ENCODE peak calls at places on chromosomes 12 and 14, in seven cellular contexts. L is body of pancreas, Y is GM12878, H is A549, I is ovary, K is heart left ventricle, D is IMR-90. Z is an unnamed sample.

GRCh38 chr12:132776816-132777568 is 15.4 kb upstream of the ANKLE2 start:
- DNase-seq in L (peak), Y (no peak), H (no peak), I (peak), K (peak), D (peak), Z (no peak)

GRCh38 chr12:103930787-103931536 is 752 bp downstream of the HSP90B1 start:
- DNase-seq in L (peak), Y (no peak), H (no peak), I (peak), K (peak), D (peak), Z (no peak)

GRCh38 chr12:180445-180844 is 33.5 kb downstream of the SLC6A12 start:
- DNase-seq in L (no peak), Y (peak), H (no peak), I (no peak), K (peak), D (peak), Z (no peak)

GRCh38 chr14:72061718-72062117 is 129.5 kb downstream of the RGS6 start:
- DNase-seq in L (no peak), Y (no peak), H (no peak), I (no peak), K (no peak), D (no peak), Z (no peak)

GRCh38 chr12:104653730-104654328 is 197.1 kb downstream of the CHST11 start:
- DNase-seq in L (no peak), Y (no peak), H (no peak), I (no peak), K (no peak), D (no peak), Z (no peak)

GRCh38 chr12:75759842-75760260 is 248.4 kb upstream of the KRR1 start:
- DNase-seq in L (no peak), Y (no peak), H (no peak), I (no peak), K (no peak), D (peak), Z (peak)

GRCh38 chr12:1464925-1465324 is 129.5 kb downstream of the FBXL14 start:
- DNase-seq in L (no peak), Y (no peak), H (no peak), I (no peak), K (no peak), D (no peak), Z (no peak)

GRCh38 chr14:68981539-68981976 is 2.5 kb upstream of the ACTN1 start:
- DNase-seq in L (no peak), Y (no peak), H (no peak), I (no peak), K (no peak), D (peak), Z (no peak)

GRCh38 chr14:61813101-61813596 is 50.9 kb downstream of the SNAPC1 start:
- DNase-seq in L (no peak), Y (no peak), H (no peak), I (no peak), K (no peak), D (no peak), Z (no peak)

GRCh38 chr14:80959448-80960006 is 4.1 kb downstream of the TSHR start:
- DNase-seq in L (no peak), Y (peak), H (no peak), I (no peak), K (no peak), D (no peak), Z (no peak)

GRCh38 chr14:35386673-35387125 is 17.9 kb downstream of the NFKBIA start:
- DNase-seq in L (no peak), Y (no peak), H (no peak), I (no peak), K (no peak), D (no peak), Z (no peak)

GRCh38 chr14:77270361-77271112 is 469 bp downstream of the NGB start:
- DNase-seq in L (no peak), Y (no peak), H (no peak), I (no peak), K (no peak), D (no peak), Z (no peak)

GRCh38 chr12:57089259-57090245 is 638 bp downstream of the NAB2 start:
- DNase-seq in L (peak), Y (no peak), H (no peak), I (peak), K (peak), D (peak), Z (no peak)

GRCh38 chr12:22163594-22163993 is 117.6 kb downstream of the CMAS start:
- DNase-seq in L (no peak), Y (no peak), H (no peak), I (no peak), K (no peak), D (no peak), Z (no peak)

GRCh38 chr14:101926620-101927019 is 37.8 kb upstream of the DYNC1H1 start:
- DNase-seq in L (no peak), Y (no peak), H (no peak), I (no peak), K (no peak), D (no peak), Z (no peak)

GRCh38 chr12:57687862-57688261 is 6.1 kb upstream of the OS9 start:
- DNase-seq in L (no peak), Y (no peak), H (no peak), I (no peak), K (no peak), D (no peak), Z (no peak)

GRCh38 chr14:85590784-85591183 is 60.8 kb downstream of the FLRT2 start:
- DNase-seq in L (no peak), Y (no peak), H (no peak), I (no peak), K (no peak), D (peak), Z (no peak)

GRCh38 chr12:50788562-50788961 is 24.7 kb downstream of the ATF1 start:
- DNase-seq in L (no peak), Y (no peak), H (no peak), I (no peak), K (no peak), D (peak), Z (no peak)

DNA sequence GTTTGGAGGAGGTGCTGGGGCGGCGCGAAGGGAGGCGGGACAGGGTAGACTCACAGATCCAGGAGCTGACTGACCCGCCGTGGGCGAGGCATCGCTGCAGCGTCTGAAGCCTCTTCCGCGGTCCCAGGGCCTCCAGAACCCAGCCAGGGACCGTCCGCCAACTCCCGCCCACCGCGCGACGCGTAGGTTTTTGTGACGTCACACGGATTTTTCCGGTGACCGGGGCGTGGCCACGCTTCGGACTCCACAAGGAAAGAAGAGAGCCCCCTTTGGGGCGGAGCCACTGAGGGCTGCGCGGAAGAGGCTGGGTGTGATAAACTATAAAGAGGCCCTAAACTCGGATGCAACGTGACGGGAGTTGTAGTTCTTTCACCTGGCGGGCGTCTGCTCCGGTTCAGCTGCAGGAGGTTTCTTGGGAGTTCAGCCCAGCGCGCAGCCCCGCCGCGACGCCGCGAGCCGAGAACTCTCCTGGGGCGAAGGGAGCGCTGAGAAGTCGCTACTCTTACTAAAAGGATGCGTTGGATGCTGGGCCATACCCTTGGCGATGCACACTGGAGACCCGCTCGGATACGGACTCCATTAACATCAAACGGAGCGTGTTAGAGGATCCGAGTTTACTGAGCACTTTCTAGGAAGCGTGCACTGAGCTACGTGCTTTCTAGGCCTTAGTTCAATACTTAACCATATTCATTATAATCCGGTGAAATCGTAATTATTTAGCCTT is at the start of gene AMN1:
- DNase-seq in L (peak), Y (peak), H (peak), I (peak), K (peak), D (peak), Z (peak)
- TF ChIP-seq POLR2A in L (peak), Y (peak), H (peak), I (peak), K (peak), D (peak), Z (peak)

GRCh38 chr14:20035938-20036337 is at the start of gene OR4K13:
- DNase-seq in L (no peak), Y (no peak), H (no peak), I (no peak), K (no peak), D (no peak), Z (no peak)
- TF ChIP-seq POLR2A in L (no peak), Y (no peak), H (no peak), I (no peak), K (no peak), D (no peak), Z (no peak)

DNA sequence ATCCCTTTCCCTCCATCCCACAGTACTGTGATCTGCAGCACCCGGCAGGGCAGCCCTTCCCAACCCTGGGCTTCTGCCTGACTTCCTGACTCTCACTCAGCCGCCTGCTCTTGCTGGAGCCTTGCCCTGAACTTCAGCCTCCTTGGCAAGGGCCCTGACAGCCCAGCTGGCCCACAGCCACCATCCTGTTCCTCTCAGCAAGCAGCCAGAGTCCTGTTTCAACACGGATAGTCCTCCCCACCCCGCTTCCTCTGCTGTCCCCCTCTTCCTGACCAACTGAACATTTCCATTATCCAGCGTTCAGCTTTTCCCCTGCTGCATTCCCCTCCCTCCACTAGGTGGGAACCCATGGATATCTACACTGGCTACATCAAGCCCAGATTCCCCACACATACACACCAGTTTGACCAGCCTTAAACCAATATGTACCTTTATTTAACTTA is 74.0 kb upstream of the MDM1 start:
- DNase-seq in L (peak), Y (no peak), H (peak), I (peak), K (peak), D (peak), Z (peak)
- TF ChIP-seq POLR2A in L (no peak), Y (no peak), H (no peak), I (no peak), K (peak), D (no peak), Z (no peak)

DNA sequence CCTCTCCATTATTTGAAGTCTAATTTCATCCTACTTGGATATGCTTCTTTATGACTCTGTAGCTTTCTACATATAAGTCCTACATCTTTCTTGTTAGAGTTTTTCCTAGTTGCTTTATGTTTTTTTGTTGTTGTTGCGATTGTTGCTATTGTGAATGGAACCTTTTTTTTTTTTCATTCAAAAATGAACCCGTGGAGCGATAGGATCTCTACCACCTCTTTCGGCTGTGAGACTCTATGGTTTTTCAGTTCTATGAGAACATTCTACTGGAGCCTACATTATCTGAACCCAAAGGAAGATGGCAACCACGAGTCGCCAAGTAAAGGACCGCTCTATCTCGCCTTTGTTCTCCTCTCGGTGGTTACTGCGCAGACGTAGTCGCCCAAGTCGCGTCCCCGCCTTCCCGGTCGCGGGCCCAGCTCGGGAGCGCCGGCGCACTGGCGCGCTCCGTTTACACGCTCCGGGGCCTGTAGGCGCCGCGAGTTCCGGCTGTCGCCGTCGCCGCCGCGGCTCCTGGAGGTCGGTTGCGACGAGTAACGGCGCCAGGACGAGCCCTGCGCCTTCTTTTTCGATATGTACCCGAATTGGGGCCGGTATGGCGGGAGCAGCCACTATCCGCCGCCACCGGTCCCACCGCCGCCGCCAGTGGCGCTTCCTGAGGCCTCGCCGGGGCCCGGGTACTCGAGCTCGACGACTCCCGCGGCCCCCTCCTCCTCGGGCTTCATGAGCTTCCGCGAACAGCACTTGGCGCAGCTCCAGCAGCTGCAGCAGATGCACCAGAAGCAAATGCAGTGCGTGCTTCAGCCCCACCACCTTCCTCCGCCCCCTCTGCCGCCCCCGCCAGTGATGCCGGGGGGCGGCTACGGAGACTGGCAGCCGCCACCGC is at the start of gene YLPM1:
- DNase-seq in L (peak), Y (peak), H (peak), I (peak), K (peak), D (peak), Z (peak)
- TF ChIP-seq POLR2A in L (peak), Y (peak), H (peak), I (peak), K (peak), D (peak), Z (peak)

DNA sequence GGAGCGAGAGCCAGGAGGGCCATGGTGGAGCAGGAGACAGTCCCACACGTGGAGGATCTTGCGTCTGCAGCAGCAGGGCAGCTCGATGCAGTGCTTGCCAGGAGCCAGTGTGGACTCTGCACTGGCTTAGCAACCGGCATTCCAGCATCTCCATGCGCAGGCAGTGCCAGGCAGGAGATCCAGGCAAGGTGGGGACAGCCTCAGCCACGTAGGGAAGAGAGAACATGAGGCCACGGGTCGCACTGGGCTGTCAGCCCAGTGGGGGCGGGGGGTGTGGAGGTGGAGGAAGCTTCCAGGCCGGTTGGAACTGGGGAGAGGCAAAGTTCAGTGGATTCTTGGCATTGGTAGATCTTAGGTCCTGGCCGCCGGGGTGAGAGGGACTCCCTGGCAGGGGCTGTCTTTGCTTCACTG is 121.0 kb upstream of the EVL start:
- DNase-seq in L (no peak), Y (no peak), H (no peak), I (no peak), K (no peak), D (no peak), Z (no peak)
- TF ChIP-seq POLR2A in L (no peak), Y (no peak), H (no peak), I (no peak), K (no peak), D (no peak), Z (no peak)

DNA sequence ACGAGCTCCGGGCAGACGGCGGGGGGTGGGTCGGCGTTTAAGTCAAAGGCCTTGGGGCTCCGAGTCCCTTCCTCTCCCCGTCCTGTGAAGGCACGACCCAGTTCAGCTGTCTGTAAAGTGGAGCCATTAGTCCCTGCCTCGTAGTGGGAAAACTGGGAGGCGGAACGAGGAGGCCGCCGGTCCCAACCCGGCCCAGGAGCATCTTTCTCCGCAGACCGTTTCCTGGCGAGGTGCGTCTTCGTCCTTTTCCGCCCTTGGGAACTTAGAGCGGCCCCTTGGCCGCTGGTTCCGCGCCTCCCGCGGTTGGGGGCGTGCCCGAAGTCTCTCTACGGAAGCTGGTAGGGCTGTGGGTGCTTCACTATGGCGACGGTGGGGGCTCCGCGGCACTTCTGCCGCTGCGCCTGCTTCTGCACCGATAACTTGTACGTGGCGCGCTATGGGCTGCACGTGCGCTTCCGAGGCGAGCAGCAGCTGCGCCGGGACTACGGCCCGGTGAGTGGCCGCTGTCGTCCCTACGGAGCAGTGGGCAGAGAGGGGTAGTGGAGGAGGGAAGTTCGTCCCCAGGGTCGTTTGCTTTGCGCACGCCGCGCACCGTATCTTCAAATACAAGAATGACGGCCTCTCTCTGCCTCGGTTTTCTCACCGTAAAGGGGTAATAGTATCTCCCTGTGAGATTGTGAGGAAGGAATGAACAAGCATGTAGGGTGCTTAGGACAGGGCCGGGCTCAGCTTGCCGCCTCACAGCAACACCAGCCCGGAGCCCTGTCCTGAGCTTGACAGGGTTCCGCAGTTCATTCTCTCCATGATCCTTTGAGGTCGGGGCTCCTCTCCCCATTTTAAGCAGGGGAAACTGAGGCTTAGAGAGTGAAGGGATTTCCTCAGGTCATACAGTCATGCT is at the start of gene OGFOD2:
- DNase-seq in L (peak), Y (peak), H (peak), I (peak), K (peak), D (peak), Z (peak)
- TF ChIP-seq POLR2A in L (peak), Y (peak), H (peak), I (no peak), K (no peak), D (peak), Z (peak)

Z was measured in H54.